ENCODE peak calls at places on chromosomes 6 and 20, in six cellular contexts. C, D, P, U, H and R are unnamed samples.

GRCh38 chr20:10673176-10673830 is 496 bp downstream of the JAG1 start:
- DNase-seq in H (no peak), U (peak; percentile 61), C (peak; percentile 42), P (no peak), D (peak; percentile 23), R (no peak)

GRCh38 chr6:80163754-80164187 is 57.3 kb downstream of the BCKDHB start:
- DNase-seq in D (peak; percentile 29), P (no peak), H (peak; percentile 77), U (peak; percentile 66), C (no peak), R (no peak)

GRCh38 chr6:169274761-169275160 is 21.1 kb upstream of the THBS2 start:
- DNase-seq in H (peak; percentile 11), P (no peak), D (no peak), C (no peak), U (no peak), R (no peak)

GRCh38 chr20:56637576-56637975 is 8.5 kb downstream of the TFAP2C start:
- DNase-seq in P (no peak), C (no peak), U (no peak), D (no peak), H (no peak), R (no peak)

GRCh38 chr6:57226221-57226620 is 4.1 kb upstream of the RAB23 start:
- DNase-seq in D (no peak), U (no peak), H (no peak), P (no peak), C (no peak), R (no peak)

GRCh38 chr6:110547266-110547964 is 71.0 kb upstream of the SLC22A16 start:
- DNase-seq in P (no peak), D (no peak), U (no peak), H (no peak), C (no peak), R (no peak)

GRCh38 chr6:139290787-139291294 is 957 bp downstream of the TXLNB start:
- DNase-seq in D (peak; percentile 89), H (peak; percentile 67), C (no peak), U (peak; percentile 86), P (no peak), R (no peak)

GRCh38 chr20:39338977-39339376 is 376.8 kb downstream of the DHX35 start:
- DNase-seq in H (no peak), D (peak; percentile 79), U (peak; percentile 85), P (no peak), C (peak; percentile 5), R (no peak)

GRCh38 chr6:127392301-127392700 is 48.9 kb upstream of the ECHDC1 start:
- DNase-seq in U (no peak), D (no peak), H (no peak), C (no peak), P (no peak), R (no peak)

GRCh38 chr6:154508573-154509375 is 1.7 kb downstream of the CNKSR3 start:
- DNase-seq in D (no peak), U (no peak), P (no peak), H (peak; percentile 30), C (no peak), R (no peak)

GRCh38 chr6:55495277-55495676 is 83.7 kb downstream of the HMGCLL1 start:
- DNase-seq in C (no peak), H (no peak), U (no peak), P (no peak), D (no peak), R (no peak)

GRCh38 chr6:126372626-126373025 is 32.7 kb downstream of the CENPW start:
- DNase-seq in P (no peak), C (no peak), H (no peak), D (no peak), U (no peak), R (no peak)

GRCh38 chr20:46430921-46431712 is 24.7 kb upstream of the ELMO2 start:
- DNase-seq in H (no peak), C (no peak), P (no peak), U (no peak), D (no peak), R (no peak)

GRCh38 chr6:155047523-155047922 is 52.4 kb downstream of the TIAM2 start:
- DNase-seq in P (no peak), U (no peak), C (no peak), D (no peak), H (no peak), R (no peak)

GRCh38 chr6:134379086-134379485 is 61.2 kb upstream of the SGK1 start:
- DNase-seq in U (no peak), D (no peak), P (peak; percentile 9), C (no peak), H (no peak), R (no peak)

GRCh38 chr6:133590196-133590595 is 298.7 kb upstream of the TCF21 start:
- DNase-seq in H (no peak), D (no peak), C (no peak), U (no peak), P (no peak), R (no peak)

GRCh38 chr20:33653218-33653899 is 8.8 kb upstream of the C20orf144 start:
- DNase-seq in H (peak; percentile 74), D (peak; percentile 82), U (peak; percentile 72), C (no peak), P (peak; percentile 69), R (no peak)

GRCh38 chr6:160919713-160920112 is 71.9 kb upstream of the MAP3K4 start:
- DNase-seq in P (no peak), D (no peak), U (no peak), C (no peak), H (peak; percentile 86), R (no peak)

GRCh38 chr6:36245572-36246031 is 24.3 kb upstream of the PNPLA1 start:
- DNase-seq in U (no peak), D (peak; percentile 63), C (no peak), P (no peak), H (no peak), R (no peak)

GRCh38 chr6:134821397-134821796 is 128.5 kb downstream of the ALDH8A1 start:
- DNase-seq in P (no peak), D (no peak), H (no peak), C (no peak), U (no peak), R (no peak)

GRCh38 chr6:33050013-33050800 is 23.2 kb downstream of the HLA-DPA1 start:
- DNase-seq in D (no peak), U (peak; percentile 14), P (no peak), C (no peak), H (no peak), R (no peak)

GRCh38 chr6:33052627-33053026 is 20.8 kb downstream of the HLA-DPA1 start:
- DNase-seq in H (no peak), C (no peak), D (no peak), U (no peak), P (no peak), R (no peak)

GRCh38 chr6:33053230-33053629 is 20.2 kb downstream of the HLA-DPA1 start:
- DNase-seq in C (no peak), H (no peak), U (no peak), D (no peak), P (no peak), R (no peak)

DNA sequence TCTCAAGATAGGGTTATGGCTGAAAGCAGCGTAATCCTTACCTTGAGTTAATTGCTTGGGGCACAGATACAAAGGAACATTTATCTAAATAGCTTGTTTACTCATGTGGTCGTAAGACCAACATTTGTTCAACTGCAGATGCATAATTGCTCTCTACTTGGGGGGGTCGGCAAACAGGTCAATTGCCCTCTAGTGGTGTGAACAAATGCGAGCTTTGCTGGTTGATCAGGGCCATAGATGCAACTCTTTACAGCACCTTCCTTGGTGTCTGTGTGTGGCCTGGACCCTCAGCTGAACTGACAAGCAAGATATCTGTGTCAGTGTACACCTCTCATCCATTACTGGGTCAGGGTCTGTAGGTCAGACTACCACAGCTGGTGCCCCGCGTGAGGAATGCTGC is 24.1 kb downstream of the HLA-DPA1 start:
- DNase-seq in H (no peak), P (no peak), D (peak; percentile 44), C (no peak), U (peak; percentile 4), R (no peak)
- TF ChIP-seq CTCF in H (peak; percentile 18), P (peak; percentile 46), D (peak; percentile 81), C (no peak), U (peak; percentile 25), R (no peak)

GRCh38 chr20:43432498-43432897 is 25.2 kb upstream of the SRSF6 start:
- DNase-seq in U (no peak), H (no peak), C (no peak), P (no peak), D (no peak), R (no peak)
- TF ChIP-seq CTCF in U (no peak), H (no peak), C (no peak), P (no peak), D (peak; percentile 20), R (no peak)

DNA sequence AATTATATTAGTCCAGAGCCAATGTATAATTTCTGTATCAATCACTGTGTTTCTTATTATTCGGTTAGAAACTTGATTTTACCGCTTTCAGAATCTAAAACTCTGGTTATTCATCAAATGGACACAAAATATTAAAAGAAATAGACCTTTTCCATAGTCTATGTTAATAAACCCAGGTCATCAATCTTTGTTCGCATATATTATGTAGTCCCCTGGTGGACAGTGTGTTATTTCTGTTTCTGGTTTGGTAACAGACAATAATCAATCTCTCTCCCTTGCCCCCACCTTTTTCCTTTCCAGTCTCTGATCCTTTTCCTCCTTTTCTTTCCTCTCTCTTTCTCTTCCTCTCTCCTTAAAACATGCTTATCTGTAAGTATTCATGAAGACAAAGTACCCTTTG is 139.0 kb downstream of the FLRT3 start:
- DNase-seq in C (no peak), D (no peak), H (no peak), U (no peak), P (no peak), R (no peak)
- TF ChIP-seq CTCF in C (no peak), D (no peak), H (no peak), U (no peak), P (no peak), R (no peak)

GRCh38 chr20:48171626-48172025 is 386.3 kb upstream of the SULF2 start:
- DNase-seq in D (no peak), U (no peak), H (no peak), P (no peak), C (no peak), R (no peak)
- TF ChIP-seq CTCF in D (no peak), U (no peak), H (no peak), P (no peak), C (no peak), R (no peak)

GRCh38 chr20:58822748-58823730 is 27.7 kb downstream of the GNAS-AS1 start:
- DNase-seq in C (no peak), D (no peak), H (no peak), P (no peak), U (no peak), R (no peak)
- TF ChIP-seq CTCF in C (no peak), D (no peak), H (no peak), P (no peak), U (no peak), R (no peak)

GRCh38 chr6:87391334-87391733 is 16.4 kb upstream of the CFAP206 start:
- DNase-seq in H (peak; percentile 36), D (peak; percentile 66), U (peak; percentile 68), C (no peak), P (peak; percentile 38), R (no peak)
- TF ChIP-seq CTCF in H (peak; percentile 53), D (peak; percentile 81), U (peak; percentile 64), C (peak; percentile 12), P (peak; percentile 67), R (no peak)